ENCODE peak calls at places on chromosomes 13 and 19, in four cellular contexts. L is IMR-90, J is K562, N is A549. M is an unnamed sample.

GRCh38 chr19:55118401-55118991 is 1.1 kb upstream of the PPP1R12C start:
- DNase-seq in L (no peak), J (peak), N (no peak), M (peak)

GRCh38 chr19:16943942-16944625 is 55.3 kb downstream of the F2RL3 start:
- DNase-seq in L (no peak), J (no peak), N (no peak), M (no peak)

GRCh38 chr13:98664047-98664446 is 87.1 kb upstream of the STK24 start:
- DNase-seq in L (peak), J (peak), N (no peak), M (no peak)

GRCh38 chr19:35675589-35676140 is 9.3 kb downstream of the UPK1A start:
- DNase-seq in L (no peak), J (no peak), N (no peak), M (no peak)

GRCh38 chr19:14871619-14872230 is 14.2 kb downstream of the OR7A17 start:
- DNase-seq in L (peak), J (peak), N (peak), M (no peak)

GRCh38 chr13:91468301-91468700 is 69.9 kb downstream of the GPC5 start:
- DNase-seq in L (peak), J (no peak), N (no peak), M (no peak)

GRCh38 chr13:79183231-79183630 is 222.8 kb downstream of the RBM26 start:
- DNase-seq in L (no peak), J (no peak), N (no peak), M (no peak)

GRCh38 chr13:21971662-21972635 is 301.1 kb downstream of the FGF9 start:
- DNase-seq in L (peak), J (no peak), N (no peak), M (no peak)

GRCh38 chr19:618674-619285 is 14.6 kb downstream of the POLRMT start:
- DNase-seq in L (no peak), J (no peak), N (no peak), M (no peak)

GRCh38 chr19:20259615-20260014 is 92.6 kb downstream of the ZNF486 start:
- DNase-seq in L (no peak), J (no peak), N (no peak), M (peak)

GRCh38 chr19:51366050-51366998 is at the start of gene ETFB:
- DNase-seq in L (peak), J (peak), N (peak), M (peak)

GRCh38 chr19:12955996-12956395 is 1.0 kb downstream of the GADD45GIP1 start:
- DNase-seq in L (no peak), J (no peak), N (no peak), M (no peak)

GRCh38 chr19:16324064-16324383 is 602 bp upstream of the KLF2 start:
- DNase-seq in L (no peak), J (no peak), N (no peak), M (no peak)

GRCh38 chr19:44113784-44114390 is 688 bp downstream of the ZNF225 start:
- DNase-seq in L (peak), J (peak), N (peak), M (no peak)

GRCh38 chr13:42001580-42001979 is 40.7 kb upstream of the VWA8 start:
- DNase-seq in L (peak), J (peak), N (no peak), M (peak)

GRCh38 chr19:34220472-34221063 is 33.8 kb upstream of the GARRE1 start:
- DNase-seq in L (peak), J (peak), N (peak), M (no peak)

GRCh38 chr13:106493569-106493968 is 41.9 kb downstream of the EFNB2 start:
- DNase-seq in L (no peak), J (no peak), N (no peak), M (no peak)

GRCh38 chr13:42040730-42041016 is 7.8 kb upstream of the DGKH start:
- DNase-seq in L (no peak), J (no peak), N (no peak), M (no peak)

GRCh38 chr13:57630661-57631606 is 610 bp upstream of the PCDH17 start:
- DNase-seq in L (no peak), J (no peak), N (no peak), M (no peak)

GRCh38 chr13:27976362-27977177 is 7.5 kb upstream of the CDX2 start:
- DNase-seq in L (no peak), J (no peak), N (no peak), M (no peak)

GRCh38 chr19:46296722-46297431 is at the start of gene HIF3A:
- DNase-seq in L (no peak), J (peak), N (no peak), M (peak)

GRCh38 chr19:54364775-54365257 is at the start of gene LAIR1:
- DNase-seq in L (no peak), J (no peak), N (no peak), M (no peak)

GRCh38 chr13:51258612-51259358 is 36.6 kb downstream of the FAM124A start:
- DNase-seq in L (no peak), J (no peak), N (no peak), M (peak)

GRCh38 chr19:35351441-35352176 is 3.9 kb downstream of the FFAR1 start:
- DNase-seq in L (no peak), J (no peak), N (no peak), M (no peak)

GRCh38 chr13:80962855-80963254 is 621.9 kb upstream of the SPRY2 start:
- DNase-seq in L (no peak), J (no peak), N (no peak), M (no peak)

GRCh38 chr13:109785892-109786450 is 412 bp downstream of the IRS2 start:
- DNase-seq in L (no peak), J (no peak), N (no peak), M (no peak)

GRCh38 chr19:10695401-10696398 is 5.5 kb upstream of the QTRT1 start:
- DNase-seq in L (peak), J (peak), N (peak), M (peak)

GRCh38 chr13:20024706-20025105 is 66.2 kb downstream of the ZMYM2 start:
- DNase-seq in L (no peak), J (no peak), N (no peak), M (no peak)

GRCh38 chr19:482186-483041 is 13.9 kb upstream of the MADCAM1 start:
- DNase-seq in L (no peak), J (peak), N (no peak), M (no peak)

GRCh38 chr19:45091031-45091918 is 1.7 kb upstream of the PPP1R37 start:
- DNase-seq in L (peak), J (peak), N (peak), M (peak)

DNA sequence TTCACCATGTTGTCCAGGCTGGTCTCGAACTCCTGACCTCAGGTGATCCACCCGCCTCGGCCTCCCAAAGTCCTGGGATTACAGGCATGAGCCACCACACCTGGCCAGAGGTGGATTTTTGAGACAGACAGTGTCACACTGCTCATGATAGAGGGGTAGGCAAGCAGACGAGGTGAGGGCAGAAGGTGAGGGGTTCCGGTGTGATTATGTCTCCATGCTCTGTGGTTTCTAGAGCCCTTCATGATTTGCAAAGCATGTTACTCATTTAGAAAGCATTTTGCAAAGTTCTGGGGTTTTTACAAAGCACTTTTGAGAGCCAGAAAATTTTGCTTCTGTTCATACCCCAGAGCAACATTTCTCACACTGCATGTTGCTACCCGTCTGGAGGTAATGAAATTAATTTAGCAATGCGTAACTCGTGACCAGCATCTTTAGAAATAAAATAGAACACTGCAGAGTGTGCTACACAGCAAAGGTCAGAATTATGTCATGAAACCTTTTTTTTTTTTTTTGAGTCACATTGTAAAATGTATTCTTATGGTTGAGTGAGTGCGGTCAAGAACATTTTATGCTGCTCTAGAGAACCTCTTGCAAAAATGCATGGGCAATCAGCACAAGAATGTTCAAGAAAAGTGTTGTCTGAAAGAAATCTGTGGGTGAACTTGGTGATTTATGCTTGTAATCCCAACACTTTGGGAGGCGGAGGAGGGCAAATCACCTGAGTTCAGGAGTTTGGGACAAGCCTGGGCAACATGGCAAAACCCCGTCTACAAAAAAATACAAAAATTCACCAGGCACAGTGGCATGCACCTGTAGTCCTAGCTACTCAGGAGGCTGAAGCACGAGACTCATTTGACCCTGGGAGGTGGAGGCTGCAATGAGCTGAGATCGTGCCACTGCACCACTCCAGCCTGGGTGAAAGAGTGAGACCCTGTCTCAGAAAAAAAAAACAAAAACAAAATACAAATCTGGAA is 58.0 kb downstream of the MAP4K1 start:
- DNase-seq in L (no peak), J (no peak), N (no peak), M (no peak)
- TF ChIP-seq RFX5 in L (no peak), J (no peak), N (no peak), M (no peak)

GRCh38 chr19:48400018-48400742 is 6.7 kb downstream of the GRIN2D start:
- DNase-seq in L (peak), J (peak), N (peak), M (peak)
- H3K27ac ChIP-seq in L (no peak), J (peak), N (peak), M (peak)

DNA sequence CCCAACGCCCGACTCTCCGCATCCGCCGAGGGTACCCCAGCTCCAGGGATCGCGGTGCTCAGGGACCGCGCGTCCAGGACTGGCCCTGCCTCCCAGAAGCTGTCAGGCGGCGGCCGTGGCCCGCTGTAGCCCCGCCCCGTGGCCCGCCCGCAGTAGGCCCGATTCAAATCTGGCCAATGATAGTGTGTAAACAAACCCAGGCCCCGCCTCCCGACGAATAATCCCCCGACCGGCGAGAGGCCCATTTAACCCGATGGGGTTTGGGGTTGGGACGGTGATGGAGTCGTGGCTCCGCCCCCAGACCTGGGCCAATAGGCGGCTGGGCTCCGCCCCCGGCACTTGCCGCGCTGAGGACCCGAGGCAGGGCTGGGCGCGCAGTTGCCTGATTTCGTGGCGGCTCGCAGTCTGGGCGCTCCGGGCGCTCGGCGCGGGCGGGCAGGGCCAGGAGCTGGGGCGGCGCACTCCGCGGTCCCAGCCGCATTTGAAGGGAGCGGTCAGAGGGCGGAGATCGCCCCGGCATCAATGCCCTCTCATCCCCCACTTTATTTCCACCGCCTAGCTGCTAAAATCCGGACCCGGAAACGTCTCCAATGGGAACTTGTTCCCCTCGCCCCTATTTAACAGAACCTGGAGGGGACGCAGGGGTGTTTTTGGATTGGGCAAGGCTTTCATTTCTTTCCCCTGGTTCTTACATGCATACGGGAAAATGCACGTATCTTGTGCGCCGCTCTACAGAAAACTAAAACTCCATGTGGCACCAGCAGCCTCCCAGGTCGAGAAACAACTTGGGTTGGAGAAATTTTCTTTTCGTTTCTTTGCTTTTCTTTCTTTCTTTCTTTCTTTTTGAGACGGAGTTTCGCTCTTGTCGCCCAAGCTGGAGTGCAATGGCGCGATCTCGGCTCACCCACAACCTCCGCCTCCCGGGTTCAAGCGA is 8.4 kb upstream of the BICRA start:
- DNase-seq in L (peak), J (peak), N (peak), M (peak)
- TF ChIP-seq CTCF in L (no peak), J (no peak), N (no peak), M (no peak)

DNA sequence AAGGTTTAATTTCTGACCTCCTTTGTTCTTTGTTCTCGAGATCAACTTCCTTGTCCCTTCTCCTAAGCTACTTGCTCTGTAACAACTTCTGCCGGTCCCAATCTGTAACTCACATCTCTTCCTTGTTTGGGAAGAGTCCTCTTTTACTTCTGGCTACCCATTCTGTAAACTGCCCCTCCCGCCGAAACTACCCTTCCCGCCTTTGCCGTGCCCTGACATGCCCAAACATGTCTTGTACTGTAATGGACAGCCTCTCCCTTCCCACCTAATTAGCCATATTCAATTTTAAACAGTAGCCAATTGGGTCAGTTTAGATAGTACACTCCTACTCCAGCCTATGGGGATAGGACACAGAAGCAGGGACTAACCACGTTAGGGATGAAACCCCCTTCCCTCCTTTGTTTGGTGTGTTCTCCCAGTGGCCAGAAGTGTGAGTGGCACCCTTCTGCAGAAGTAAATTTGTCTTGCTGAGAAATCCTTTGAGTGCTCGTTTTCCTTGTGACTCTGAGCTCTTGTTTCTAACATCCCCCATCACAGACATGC is 34.2 kb downstream of the SACS start:
- DNase-seq in L (no peak), J (no peak), N (no peak), M (no peak)
- TF ChIP-seq RFX5 in L (no peak), J (no peak), N (no peak), M (no peak)

DNA sequence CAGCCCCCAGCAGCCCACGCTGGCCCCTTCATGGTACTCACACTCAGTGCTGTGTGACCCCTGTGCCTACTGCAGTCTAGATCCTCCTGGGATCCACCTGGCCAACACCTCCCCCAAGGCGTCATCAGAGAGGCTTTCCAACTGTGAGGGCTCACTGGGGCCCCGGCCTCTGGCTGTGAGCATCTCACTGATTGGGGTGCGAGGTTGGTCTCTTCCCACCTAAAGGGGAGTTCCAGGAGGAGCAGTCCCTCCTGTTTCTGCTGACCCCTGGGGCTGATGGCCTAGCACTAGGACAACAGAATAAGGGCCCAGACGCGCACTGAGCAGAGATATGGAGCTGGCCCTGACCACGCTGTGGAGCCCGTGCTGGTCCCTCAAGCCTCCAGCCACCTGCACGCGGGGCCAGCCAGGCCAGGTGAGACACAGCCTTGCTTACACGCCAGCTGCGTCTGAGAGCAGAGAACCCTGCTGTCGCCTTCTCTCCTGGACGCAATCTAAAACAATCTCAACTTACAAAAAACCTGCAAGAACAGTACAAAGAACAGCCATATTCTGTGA is 32.2 kb downstream of the ELL start:
- DNase-seq in L (no peak), J (no peak), N (no peak), M (no peak)
- H3K27ac ChIP-seq in L (no peak), J (no peak), N (no peak), M (no peak)

GRCh38 chr13:101942535-101943157 is 459.2 kb downstream of the FGF14 start:
- DNase-seq in L (no peak), J (no peak), N (no peak), M (no peak)
- TF ChIP-seq CTCF in L (no peak), J (no peak), N (no peak), M (no peak)

DNA sequence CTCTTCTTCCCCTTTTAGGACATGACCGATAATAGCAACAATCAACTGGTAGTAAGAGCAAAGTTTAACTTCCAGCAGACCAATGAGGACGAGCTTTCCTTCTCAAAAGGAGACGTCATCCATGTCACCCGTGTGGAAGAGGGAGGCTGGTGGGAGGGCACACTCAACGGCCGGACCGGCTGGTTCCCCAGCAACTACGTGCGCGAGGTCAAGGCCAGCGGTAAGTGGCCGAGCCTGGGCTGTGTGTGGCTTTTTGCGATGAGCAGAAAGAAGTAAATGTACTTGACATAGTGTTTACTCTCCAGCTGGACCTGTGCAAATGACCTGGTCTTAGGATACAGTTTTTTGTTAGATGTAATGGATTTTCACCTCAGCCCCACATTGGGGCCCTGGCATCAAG is 102.6 kb downstream of the ARHGEF7 start:
- DNase-seq in L (no peak), J (no peak), N (no peak), M (no peak)
- TF ChIP-seq RFX5 in L (no peak), J (no peak), N (no peak), M (no peak)

GRCh38 chr13:46382224-46382623 is 4.8 kb downstream of the RUBCNL start:
- DNase-seq in L (no peak), J (no peak), N (no peak), M (no peak)
- H3K27ac ChIP-seq in L (no peak), J (no peak), N (no peak), M (no peak)

GRCh38 chr13:60990032-60990733 is 425.5 kb downstream of the PCDH20 start:
- DNase-seq in L (no peak), J (no peak), N (no peak), M (peak)
- TF ChIP-seq CTCF in L (no peak), J (no peak), N (no peak), M (peak)

DNA sequence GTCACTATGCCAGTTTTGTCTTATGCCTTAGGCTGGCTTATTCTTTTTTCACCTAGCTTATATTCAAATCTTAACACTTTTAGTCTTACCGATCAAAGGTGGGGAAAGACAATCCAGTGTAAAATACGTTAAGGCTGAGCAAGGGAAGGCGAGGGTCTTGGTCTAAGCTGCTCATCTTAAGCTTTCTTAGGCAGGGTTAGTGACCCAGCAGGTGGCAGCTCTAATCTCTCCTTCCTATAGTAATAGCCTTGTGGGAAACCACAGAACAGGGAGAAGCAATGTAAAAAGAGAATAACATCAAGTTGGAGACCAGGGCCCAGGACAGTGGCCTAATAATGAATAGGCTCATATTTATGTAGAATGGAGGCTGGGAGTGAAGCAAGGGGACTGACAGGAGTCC is 45.9 kb downstream of the COG3 start:
- DNase-seq in L (no peak), J (no peak), N (no peak), M (no peak)
- TF ChIP-seq RFX5 in L (no peak), J (no peak), N (no peak), M (no peak)

M was measured in H1.